ENCODE peak calls at places on chromosomes 13 and 19, in seven cellular contexts. G, C, A, T, L, V and F are unnamed samples.

GRCh38 chr13:100274942-100275506 is 186.1 kb downstream of the PCCA start:
- DNase-seq in T (peak), L (no peak), G (peak), C (no peak), A (no peak), V (no peak), F (no peak)

GRCh38 chr19:7830272-7830771 is 304 bp downstream of the EVI5L start:
- DNase-seq in G (no peak), V (no peak), T (no peak), C (no peak), L (no peak), A (no peak), F (no peak)

GRCh38 chr13:49052801-49053200 is 77.1 kb downstream of the FNDC3A start:
- DNase-seq in G (no peak), L (no peak), T (no peak), C (no peak), A (no peak), V (no peak), F (no peak)

GRCh38 chr13:40580566-40581276 is 85.7 kb downstream of the FOXO1 start:
- DNase-seq in C (no peak), L (no peak), T (no peak), A (no peak), V (no peak), G (no peak), F (no peak)

GRCh38 chr19:42577016-42577415 is 17.7 kb downstream of the CEACAM8 start:
- DNase-seq in A (no peak), C (no peak), L (no peak), T (no peak), V (no peak), G (no peak), F (no peak)

GRCh38 chr19:34475026-34475974 is 6.3 kb upstream of the WTIP start:
- DNase-seq in V (peak), C (peak), L (no peak), A (no peak), G (peak), T (peak), F (no peak)

GRCh38 chr19:34355201-34355600 is 9.8 kb upstream of the GPI start:
- DNase-seq in T (no peak), G (no peak), C (no peak), A (no peak), V (no peak), L (no peak), F (no peak)

GRCh38 chr13:109500146-109500773 is 286.1 kb downstream of the IRS2 start:
- DNase-seq in V (no peak), C (no peak), L (no peak), G (peak), T (no peak), A (no peak), F (no peak)

GRCh38 chr19:964761-965694 is 19.1 kb upstream of the WDR18 start:
- DNase-seq in V (peak), C (no peak), G (peak), L (no peak), A (peak), T (no peak), F (no peak)

GRCh38 chr19:30529876-30530275 is 157.7 kb downstream of the ZNF536 start:
- DNase-seq in V (no peak), A (no peak), C (no peak), G (no peak), L (no peak), T (no peak), F (no peak)

GRCh38 chr13:111204438-111205177 is 89.5 kb downstream of the ARHGEF7 start:
- DNase-seq in V (peak), G (peak), T (peak), A (peak), L (no peak), C (peak), F (no peak)

GRCh38 chr19:38712161-38712748 is 32.0 kb downstream of the CAPN12 start:
- DNase-seq in T (no peak), G (no peak), C (no peak), A (no peak), L (no peak), V (no peak), F (no peak)

GRCh38 chr19:2129486-2129885 is 21.9 kb downstream of the AP3D1 start:
- DNase-seq in T (no peak), V (no peak), G (no peak), A (no peak), C (no peak), L (no peak), F (no peak)

GRCh38 chr13:67740871-67741475 is 510.8 kb upstream of the PCDH9 start:
- DNase-seq in C (no peak), L (no peak), V (no peak), G (peak), A (no peak), T (no peak), F (no peak)

GRCh38 chr13:111338841-111339240 is 18.4 kb downstream of the TEX29 start:
- DNase-seq in T (no peak), V (no peak), G (no peak), C (no peak), A (no peak), L (no peak), F (no peak)

GRCh38 chr19:45772130-45772880 is 3.3 kb upstream of the SIX5 start:
- DNase-seq in C (no peak), T (no peak), V (no peak), A (no peak), G (no peak), L (no peak), F (no peak)

GRCh38 chr13:54599413-54599812 is 1570.8 kb downstream of the OLFM4 start:
- DNase-seq in L (no peak), C (no peak), T (no peak), V (no peak), G (no peak), A (no peak), F (no peak)

GRCh38 chr13:33073338-33073737 is 57.1 kb downstream of the KL start:
- DNase-seq in T (no peak), A (no peak), C (no peak), G (no peak), V (no peak), L (no peak), F (no peak)

GRCh38 chr19:29524912-29525870 is 603 bp upstream of the VSTM2B start:
- DNase-seq in C (no peak), L (no peak), T (no peak), G (peak), A (no peak), V (no peak), F (no peak)

GRCh38 chr19:29860492-29860891 is 48.7 kb downstream of the CCNE1 start:
- DNase-seq in A (no peak), V (no peak), T (no peak), C (no peak), G (no peak), L (no peak), F (no peak)

GRCh38 chr19:55939206-55939605 is 7.1 kb upstream of the NLRP13 start:
- DNase-seq in G (no peak), V (no peak), T (no peak), C (no peak), L (no peak), A (no peak), F (no peak)

GRCh38 chr13:106348032-106348431 is 187.4 kb downstream of the EFNB2 start:
- DNase-seq in C (no peak), G (peak), L (no peak), T (peak), A (no peak), V (peak), F (no peak)